ENCODE peak calls at places on chromosomes 12 and 14, in five cellular contexts. T, D, Q, U and V are unnamed samples.

GRCh38 chr12:121576851-121577391 is 3.9 kb downstream of the KDM2B start:
- DNase-seq in T (peak; percentile 78), D (no peak), Q (no peak), U (no peak), V (no peak)

GRCh38 chr12:117875652-117876491 is 92.9 kb downstream of the KSR2 start:
- DNase-seq in T (peak; percentile 45), D (peak; percentile 66), Q (no peak), U (peak; percentile 15), V (peak; percentile 45)

GRCh38 chr14:28756896-28757570 is 9.6 kb upstream of the FOXG1 start:
- DNase-seq in T (peak; percentile 14), D (peak; percentile 56), Q (no peak), U (no peak), V (no peak)

GRCh38 chr12:95998611-95999300 is 2.6 kb upstream of the HAL start:
- DNase-seq in T (peak; percentile 39), D (peak; percentile 40), Q (peak; percentile 30), U (peak; percentile 15), V (peak; percentile 31)

GRCh38 chr12:12791756-12792346 is 6.4 kb downstream of the APOLD1 start:
- DNase-seq in T (no peak), D (no peak), Q (peak; percentile 37), U (no peak), V (no peak)

GRCh38 chr12:115079760-115080159 is 395.8 kb upstream of the TBX3 start:
- DNase-seq in T (no peak), D (no peak), Q (no peak), U (no peak), V (no peak)

GRCh38 chr12:95790025-95790911 is at the start of gene NTN4:
- DNase-seq in T (peak; percentile 53), D (peak; percentile 33), Q (peak; percentile 68), U (peak; percentile 12), V (no peak)

GRCh38 chr12:117695956-117696355 is 272.8 kb downstream of the KSR2 start:
- DNase-seq in T (no peak), D (no peak), Q (no peak), U (no peak), V (no peak)

GRCh38 chr14:23365353-23366162 is 586 bp upstream of the EFS start:
- DNase-seq in T (no peak), D (no peak), Q (no peak), U (no peak), V (no peak)

GRCh38 chr14:47040490-47040889 is 388.9 kb upstream of the RPL10L start:
- DNase-seq in T (peak; percentile 50), D (no peak), Q (no peak), U (no peak), V (no peak)

GRCh38 chr14:55383039-55383438 is 28.6 kb downstream of the ATG14 start:
- DNase-seq in T (peak; percentile 38), D (no peak), Q (no peak), U (no peak), V (no peak)

GRCh38 chr12:50505945-50506344 is 1.2 kb downstream of the DIP2B start:
- DNase-seq in T (peak; percentile 4), D (peak; percentile 81), Q (peak; percentile 27), U (no peak), V (no peak)

GRCh38 chr12:94982456-94982855 is 21.0 kb downstream of the NDUFA12 start:
- DNase-seq in T (no peak), D (no peak), Q (no peak), U (no peak), V (no peak)

GRCh38 chr12:48126953-48127630 is 7.9 kb downstream of the PFKM start:
- DNase-seq in T (no peak), D (no peak), Q (no peak), U (no peak), V (no peak)

GRCh38 chr12:57008113-57008687 is 1.9 kb upstream of the ZBTB39 start:
- DNase-seq in T (peak; percentile 50), D (no peak), Q (no peak), U (no peak), V (no peak)

GRCh38 chr14:85867450-85867849 is 337.5 kb downstream of the FLRT2 start:
- DNase-seq in T (no peak), D (no peak), Q (no peak), U (no peak), V (no peak)

GRCh38 chr14:101187816-101188570 is 284.5 kb upstream of the RTL1 start:
- DNase-seq in T (no peak), D (no peak), Q (no peak), U (no peak), V (no peak)

GRCh38 chr14:23285530-23286019 is 357 bp downstream of the HOMEZ start:
- DNase-seq in T (no peak), D (no peak), Q (no peak), U (no peak), V (no peak)

GRCh38 chr12:45580570-45580969 is 148.9 kb upstream of the ARID2 start:
- DNase-seq in T (no peak), D (no peak), Q (no peak), U (no peak), V (no peak)

GRCh38 chr12:115993715-115994114 is 283.8 kb downstream of the MED13L start:
- DNase-seq in T (no peak), D (no peak), Q (no peak), U (no peak), V (no peak)

GRCh38 chr12:11839093-11839641 is 189.7 kb downstream of the ETV6 start:
- DNase-seq in T (peak; percentile 33), D (no peak), Q (peak; percentile 48), U (no peak), V (no peak)

GRCh38 chr14:50668008-50668851 is at the start of gene SAV1:
- DNase-seq in T (peak; percentile 68), D (peak; percentile 74), Q (peak; percentile 89), U (peak; percentile 44), V (peak; percentile 19)

GRCh38 chr14:96752594-96752993 is 44.6 kb upstream of the VRK1 start:
- DNase-seq in T (no peak), D (no peak), Q (no peak), U (no peak), V (no peak)

GRCh38 chr14:100246809-100247428 is 8.0 kb downstream of the YY1 start:
- DNase-seq in T (no peak), D (no peak), Q (no peak), U (no peak), V (no peak)

GRCh38 chr14:103427485-103428443 is 42.5 kb downstream of the MARK3 start:
- DNase-seq in T (peak; percentile 80), D (no peak), Q (no peak), U (no peak), V (no peak)

GRCh38 chr12:119082496-119082895 is 96.2 kb upstream of the HSPB8 start:
- DNase-seq in T (no peak), D (peak; percentile 67), Q (peak; percentile 47), U (no peak), V (no peak)

DNA sequence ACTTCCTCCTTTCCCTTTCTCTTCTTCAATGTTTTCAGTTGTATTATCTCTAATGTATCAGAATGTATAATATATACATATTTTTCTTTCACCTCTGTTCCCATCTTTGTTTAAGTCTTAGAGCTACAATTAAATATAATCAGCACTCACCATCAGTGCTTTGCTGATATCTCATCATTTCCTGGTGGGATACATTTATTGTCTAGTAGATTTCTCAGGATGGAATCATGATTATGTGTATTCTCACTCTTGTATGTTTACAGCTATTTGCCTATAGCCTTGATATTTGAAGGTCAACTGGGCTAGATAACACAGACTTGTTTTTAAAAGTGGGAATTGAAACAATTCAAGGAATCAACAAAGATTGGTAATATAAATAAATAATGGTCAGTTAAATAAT is 124.9 kb upstream of the EEA1 start:
- DNase-seq in T (no peak), D (no peak), Q (no peak), U (no peak), V (no peak)
- H3K27me3 ChIP-seq in T (no peaks in the 10 kb centered on the region), D (no peaks in the 10 kb centered on the region), Q (no peaks in the 10 kb centered on the region), U (no peaks in the 10 kb centered on the region), V (no peaks in the 10 kb centered on the region)

GRCh38 chr14:22265319-22266140 is 323.5 kb downstream of the DAD1 start:
- DNase-seq in T (peak; percentile 35), D (no peak), Q (no peak), U (no peak), V (no peak)
- TF ChIP-seq CTCF in T (peak; percentile 58), D (no peak), Q (no peak), U (no peak), V (no peak)

GRCh38 chr14:77543637-77544334 is 45.2 kb upstream of the ISM2 start:
- DNase-seq in T (no peak), D (no peak), Q (no peak), U (no peak), V (no peak)

GRCh38 chr14:77543240-77543551 is 44.6 kb upstream of the ISM2 start:
- DNase-seq in T (no peak), D (no peak), Q (no peak), U (no peak), V (no peak)

GRCh38 chr14:77542349-77543239 is 44.0 kb upstream of the ISM2 start:
- DNase-seq in T (no peak), D (no peak), Q (no peak), U (no peak), V (no peak)

GRCh38 chr14:77544571-77544970 is 46.0 kb upstream of the ISM2 start:
- DNase-seq in T (no peak), D (no peak), Q (no peak), U (no peak), V (no peak)

GRCh38 chr14:77541905-77542304 is 43.3 kb upstream of the ISM2 start:
- DNase-seq in T (no peak), D (no peak), Q (no peak), U (no peak), V (no peak)
- H3K27ac ChIP-seq in T (no peak overlapping the region), D (peak overlapping the region; percentile 57), Q (peak overlapping the region; percentile 25), U (no peak overlapping the region), V (no peak overlapping the region)

GRCh38 chr12:132619301-132620112 is 931 bp downstream of the P2RX2 start:
- DNase-seq in T (no peak), D (no peak), Q (no peak), U (no peak), V (no peak)
- H3K27me3 ChIP-seq in T (peaks cover 42% of the 10 kb centered on the region), D (peaks cover 46% of the 10 kb centered on the region), Q (peaks cover 52% of the 10 kb centered on the region), U (peaks cover 34% of the 10 kb centered on the region), V (peaks cover 16% of the 10 kb centered on the region)